ENCODE peak calls at places on chromosomes 2 and 18, in seven cellular contexts. One of them, this sample, is unnamed.

GRCh38 chr2:239660390-239661228 is 259.8 kb upstream of the HDAC4 start:
- DNase-seq in posterior vena cava: peak
- DNase-seq in fibroblast of mammary gland: no peak
- DNase-seq in ecto neural progenitor cell: peak
- DNase-seq in GM19239: no peak
- DNase-seq in M059J: no peak
- DNase-seq in stimulated activated CD4-positive, alpha-beta T cell treated with anti-CD3 and anti-CD28 coated beads, Interleukin-4, amount 100 ng/mL, for 24 hours: no peak
- DNase-seq in this sample: no peak

GRCh38 chr2:218125626-218126080 is at the start of gene CXCR2:
- DNase-seq in posterior vena cava: no peak
- DNase-seq in fibroblast of mammary gland: no peak
- DNase-seq in ecto neural progenitor cell: no peak
- DNase-seq in GM19239: no peak
- DNase-seq in M059J: no peak
- DNase-seq in stimulated activated CD4-positive, alpha-beta T cell treated with anti-CD3 and anti-CD28 coated beads, Interleukin-4, amount 100 ng/mL, for 24 hours: no peak
- DNase-seq in this sample: no peak

GRCh38 chr2:181356526-181356925 is 100.7 kb upstream of the ITGA4 start:
- DNase-seq in posterior vena cava: no peak
- DNase-seq in fibroblast of mammary gland: no peak
- DNase-seq in ecto neural progenitor cell: no peak
- DNase-seq in GM19239: no peak
- DNase-seq in M059J: no peak
- DNase-seq in stimulated activated CD4-positive, alpha-beta T cell treated with anti-CD3 and anti-CD28 coated beads, Interleukin-4, amount 100 ng/mL, for 24 hours: no peak
- DNase-seq in this sample: no peak

GRCh38 chr2:171432969-171433762 is 624 bp downstream of the METTL8 start:
- DNase-seq in posterior vena cava: no peak
- DNase-seq in fibroblast of mammary gland: peak
- DNase-seq in ecto neural progenitor cell: peak
- DNase-seq in GM19239: no peak
- DNase-seq in M059J: no peak
- DNase-seq in stimulated activated CD4-positive, alpha-beta T cell treated with anti-CD3 and anti-CD28 coated beads, Interleukin-4, amount 100 ng/mL, for 24 hours: peak
- DNase-seq in this sample: peak

GRCh38 chr2:1856922-1857321 is 112.6 kb upstream of the PXDN start:
- DNase-seq in posterior vena cava: peak
- DNase-seq in fibroblast of mammary gland: peak
- DNase-seq in ecto neural progenitor cell: no peak
- DNase-seq in GM19239: no peak
- DNase-seq in M059J: peak
- DNase-seq in stimulated activated CD4-positive, alpha-beta T cell treated with anti-CD3 and anti-CD28 coated beads, Interleukin-4, amount 100 ng/mL, for 24 hours: no peak
- DNase-seq in this sample: peak

GRCh38 chr18:23816740-23817139 is 127.5 kb downstream of the LAMA3 start:
- DNase-seq in posterior vena cava: no peak
- DNase-seq in fibroblast of mammary gland: no peak
- DNase-seq in ecto neural progenitor cell: no peak
- DNase-seq in GM19239: no peak
- DNase-seq in M059J: no peak
- DNase-seq in stimulated activated CD4-positive, alpha-beta T cell treated with anti-CD3 and anti-CD28 coated beads, Interleukin-4, amount 100 ng/mL, for 24 hours: no peak
- DNase-seq in this sample: no peak

GRCh38 chr2:142877265-142877756 is at the start of gene KYNU:
- DNase-seq in posterior vena cava: no peak
- DNase-seq in fibroblast of mammary gland: peak
- DNase-seq in ecto neural progenitor cell: no peak
- DNase-seq in GM19239: peak
- DNase-seq in M059J: peak
- DNase-seq in stimulated activated CD4-positive, alpha-beta T cell treated with anti-CD3 and anti-CD28 coated beads, Interleukin-4, amount 100 ng/mL, for 24 hours: no peak
- DNase-seq in this sample: peak

GRCh38 chr2:174552891-174553290 is 44.7 kb downstream of the WIPF1 start:
- DNase-seq in posterior vena cava: no peak
- DNase-seq in fibroblast of mammary gland: no peak
- DNase-seq in ecto neural progenitor cell: no peak
- DNase-seq in GM19239: no peak
- DNase-seq in M059J: no peak
- DNase-seq in stimulated activated CD4-positive, alpha-beta T cell treated with anti-CD3 and anti-CD28 coated beads, Interleukin-4, amount 100 ng/mL, for 24 hours: no peak
- DNase-seq in this sample: no peak

GRCh38 chr2:86037141-86037794 is 68.4 kb downstream of the POLR1A start:
- DNase-seq in posterior vena cava: peak
- DNase-seq in fibroblast of mammary gland: peak
- DNase-seq in ecto neural progenitor cell: no peak
- DNase-seq in GM19239: no peak
- DNase-seq in M059J: peak
- DNase-seq in stimulated activated CD4-positive, alpha-beta T cell treated with anti-CD3 and anti-CD28 coated beads, Interleukin-4, amount 100 ng/mL, for 24 hours: peak
- DNase-seq in this sample: peak

GRCh38 chr2:65868177-65868576 is 435.8 kb upstream of the SPRED2 start:
- DNase-seq in posterior vena cava: no peak
- DNase-seq in fibroblast of mammary gland: no peak
- DNase-seq in ecto neural progenitor cell: no peak
- DNase-seq in GM19239: no peak
- DNase-seq in M059J: no peak
- DNase-seq in stimulated activated CD4-positive, alpha-beta T cell treated with anti-CD3 and anti-CD28 coated beads, Interleukin-4, amount 100 ng/mL, for 24 hours: no peak
- DNase-seq in this sample: no peak

GRCh38 chr2:165825041-165825440 is 31.0 kb upstream of the GALNT3 start:
- DNase-seq in posterior vena cava: no peak
- DNase-seq in fibroblast of mammary gland: peak
- DNase-seq in ecto neural progenitor cell: no peak
- DNase-seq in GM19239: no peak
- DNase-seq in M059J: peak
- DNase-seq in stimulated activated CD4-positive, alpha-beta T cell treated with anti-CD3 and anti-CD28 coated beads, Interleukin-4, amount 100 ng/mL, for 24 hours: no peak
- DNase-seq in this sample: peak

GRCh38 chr18:76992226-76993084 is 140.1 kb downstream of the MBP start:
- DNase-seq in posterior vena cava: no peak
- DNase-seq in fibroblast of mammary gland: no peak
- DNase-seq in ecto neural progenitor cell: no peak
- DNase-seq in GM19239: no peak
- DNase-seq in M059J: no peak
- DNase-seq in stimulated activated CD4-positive, alpha-beta T cell treated with anti-CD3 and anti-CD28 coated beads, Interleukin-4, amount 100 ng/mL, for 24 hours: no peak
- DNase-seq in this sample: no peak

GRCh38 chr2:27262379-27263286 is at the start of gene SLC30A3:
- DNase-seq in posterior vena cava: peak
- DNase-seq in fibroblast of mammary gland: peak
- DNase-seq in ecto neural progenitor cell: peak
- DNase-seq in GM19239: peak
- DNase-seq in M059J: peak
- DNase-seq in stimulated activated CD4-positive, alpha-beta T cell treated with anti-CD3 and anti-CD28 coated beads, Interleukin-4, amount 100 ng/mL, for 24 hours: peak
- DNase-seq in this sample: peak

GRCh38 chr2:148202237-148202636 is 181.3 kb downstream of the MBD5 start:
- DNase-seq in posterior vena cava: no peak
- DNase-seq in fibroblast of mammary gland: no peak
- DNase-seq in ecto neural progenitor cell: no peak
- DNase-seq in GM19239: no peak
- DNase-seq in M059J: no peak
- DNase-seq in stimulated activated CD4-positive, alpha-beta T cell treated with anti-CD3 and anti-CD28 coated beads, Interleukin-4, amount 100 ng/mL, for 24 hours: no peak
- DNase-seq in this sample: no peak

GRCh38 chr18:11322716-11323115 is 173.3 kb upstream of the PIEZO2 start:
- DNase-seq in posterior vena cava: no peak
- DNase-seq in fibroblast of mammary gland: no peak
- DNase-seq in ecto neural progenitor cell: no peak
- DNase-seq in GM19239: no peak
- DNase-seq in M059J: peak
- DNase-seq in stimulated activated CD4-positive, alpha-beta T cell treated with anti-CD3 and anti-CD28 coated beads, Interleukin-4, amount 100 ng/mL, for 24 hours: no peak
- DNase-seq in this sample: no peak

GRCh38 chr2:120237491-120237902 is 14.3 kb upstream of the TMEM185B start:
- DNase-seq in posterior vena cava: peak
- DNase-seq in fibroblast of mammary gland: peak
- DNase-seq in ecto neural progenitor cell: no peak
- DNase-seq in GM19239: no peak
- DNase-seq in M059J: peak
- DNase-seq in stimulated activated CD4-positive, alpha-beta T cell treated with anti-CD3 and anti-CD28 coated beads, Interleukin-4, amount 100 ng/mL, for 24 hours: no peak
- DNase-seq in this sample: peak

GRCh38 chr2:200042944-200043343 is 87.6 kb downstream of the MAIP1 start:
- DNase-seq in posterior vena cava: no peak
- DNase-seq in fibroblast of mammary gland: peak
- DNase-seq in ecto neural progenitor cell: no peak
- DNase-seq in GM19239: no peak
- DNase-seq in M059J: peak
- DNase-seq in stimulated activated CD4-positive, alpha-beta T cell treated with anti-CD3 and anti-CD28 coated beads, Interleukin-4, amount 100 ng/mL, for 24 hours: no peak
- DNase-seq in this sample: peak

GRCh38 chr18:80252136-80252535 is 4.8 kb upstream of the PARD6G start:
- DNase-seq in posterior vena cava: no peak
- DNase-seq in fibroblast of mammary gland: peak
- DNase-seq in ecto neural progenitor cell: no peak
- DNase-seq in GM19239: no peak
- DNase-seq in M059J: peak
- DNase-seq in stimulated activated CD4-positive, alpha-beta T cell treated with anti-CD3 and anti-CD28 coated beads, Interleukin-4, amount 100 ng/mL, for 24 hours: no peak
- DNase-seq in this sample: peak

GRCh38 chr2:65545818-65546217 is 113.4 kb upstream of the SPRED2 start:
- DNase-seq in posterior vena cava: no peak
- DNase-seq in fibroblast of mammary gland: peak
- DNase-seq in ecto neural progenitor cell: no peak
- DNase-seq in GM19239: no peak
- DNase-seq in M059J: peak
- DNase-seq in stimulated activated CD4-positive, alpha-beta T cell treated with anti-CD3 and anti-CD28 coated beads, Interleukin-4, amount 100 ng/mL, for 24 hours: no peak
- DNase-seq in this sample: peak

GRCh38 chr18:8106603-8107002 is 502.6 kb upstream of the RAB12 start:
- DNase-seq in posterior vena cava: no peak
- DNase-seq in fibroblast of mammary gland: no peak
- DNase-seq in ecto neural progenitor cell: no peak
- DNase-seq in GM19239: no peak
- DNase-seq in M059J: peak
- DNase-seq in stimulated activated CD4-positive, alpha-beta T cell treated with anti-CD3 and anti-CD28 coated beads, Interleukin-4, amount 100 ng/mL, for 24 hours: no peak
- DNase-seq in this sample: no peak

GRCh38 chr2:126635281-126635680 is 20.7 kb upstream of the GYPC start:
- DNase-seq in posterior vena cava: no peak
- DNase-seq in fibroblast of mammary gland: peak
- DNase-seq in ecto neural progenitor cell: no peak
- DNase-seq in GM19239: no peak
- DNase-seq in M059J: no peak
- DNase-seq in stimulated activated CD4-positive, alpha-beta T cell treated with anti-CD3 and anti-CD28 coated beads, Interleukin-4, amount 100 ng/mL, for 24 hours: no peak
- DNase-seq in this sample: no peak

GRCh38 chr2:134912406-134912805 is 6.2 kb upstream of the CCNT2 start:
- DNase-seq in posterior vena cava: no peak
- DNase-seq in fibroblast of mammary gland: peak
- DNase-seq in ecto neural progenitor cell: no peak
- DNase-seq in GM19239: no peak
- DNase-seq in M059J: peak
- DNase-seq in stimulated activated CD4-positive, alpha-beta T cell treated with anti-CD3 and anti-CD28 coated beads, Interleukin-4, amount 100 ng/mL, for 24 hours: no peak
- DNase-seq in this sample: peak

GRCh38 chr2:233828546-233829192 is 25.7 kb downstream of the HJURP start:
- DNase-seq in posterior vena cava: peak
- DNase-seq in fibroblast of mammary gland: no peak
- DNase-seq in ecto neural progenitor cell: peak
- DNase-seq in GM19239: no peak
- DNase-seq in M059J: no peak
- DNase-seq in stimulated activated CD4-positive, alpha-beta T cell treated with anti-CD3 and anti-CD28 coated beads, Interleukin-4, amount 100 ng/mL, for 24 hours: no peak
- DNase-seq in this sample: no peak